ENCODE peak calls at places on chromosomes 4 and X, in eight cellular contexts. K is ascending aorta, Q is cardiac muscle cell, B is left ventricle myocardium inferior, Z is heart right ventricle, W is tibial artery, S is adrenal gland, E is transverse colon. O is an unnamed sample. For H3K4me1, the result is how much of the 10 kb centered on the place peaks cover.

GRCh38 chr4:53702334-53703266 is 111.3 kb upstream of the LNX1 start:
- DNase-seq in E (peak), Q (peak), K (no peak), W (peak), S (peak), B (peak), Z (peak), O (no peak)

GRCh38 chr4:54230479-54231418 is 1.7 kb downstream of the PDGFRA start:
- DNase-seq in K (no peak), S (no peak), W (peak), E (no peak), Q (peak), B (peak), Z (peak), O (no peak)

GRCh38 chrX:151680805-151681204 is 14.5 kb upstream of the PRRG3 start:
- DNase-seq in Z (no peak), Q (peak), B (no peak), K (no peak), S (peak), E (peak), W (no peak), O (peak)

GRCh38 chr4:72604324-72604723 is 35.3 kb upstream of the ADAMTS3 start:
- DNase-seq in Z (no peak), W (no peak), E (no peak), Q (peak), B (no peak), K (no peak), S (no peak), O (no peak)

GRCh38 chr4:132557660-132558059 is 591.4 kb upstream of the PCDH10 start:
- DNase-seq in Z (no peak), E (no peak), B (no peak), K (no peak), Q (no peak), W (no peak), S (no peak), O (no peak)

GRCh38 chrX:129581904-129582303 is 41.8 kb downstream of the OCRL start:
- DNase-seq in K (no peak), E (no peak), Q (no peak), W (no peak), Z (no peak), B (no peak), S (no peak), O (no peak)

GRCh38 chr4:77636902-77637301 is 31.3 kb downstream of the CXCL13 start:
- DNase-seq in Q (peak), B (no peak), W (no peak), K (no peak), Z (no peak), E (peak), S (no peak), O (no peak)

GRCh38 chr4:158624889-158625478 is 46.7 kb downstream of the C4orf46 start:
- DNase-seq in W (no peak), E (no peak), Z (no peak), B (no peak), K (no peak), Q (peak), S (no peak), O (no peak)

GRCh38 chr4:138869631-138870030 is 145.9 kb upstream of the NOCT start:
- DNase-seq in S (no peak), K (no peak), E (no peak), B (peak), W (no peak), Z (no peak), Q (no peak), O (no peak)

GRCh38 chrX:48626401-48627298 is 29.4 kb downstream of the WDR13 start:
- DNase-seq in K (no peak), Z (no peak), Q (no peak), W (no peak), E (no peak), S (no peak), B (no peak), O (no peak)

GRCh38 chrX:68112321-68112720 is 321.0 kb downstream of the OPHN1 start:
- DNase-seq in B (no peak), Q (peak), K (no peak), Z (no peak), S (no peak), W (no peak), E (no peak), O (no peak)

GRCh38 chrX:132708529-132708928 is 219.7 kb upstream of the MBNL3 start:
- DNase-seq in Z (no peak), Q (no peak), W (no peak), K (no peak), S (no peak), E (no peak), B (no peak), O (no peak)

GRCh38 chr4:152586668-152587067 is 50.8 kb upstream of the FBXW7 start:
- DNase-seq in S (no peak), E (no peak), Q (no peak), W (no peak), Z (no peak), K (no peak), B (no peak), O (no peak)

GRCh38 chr4:147793569-147793968 is 61.7 kb downstream of the ARHGAP10 start:
- DNase-seq in K (no peak), Z (no peak), S (no peak), E (no peak), B (no peak), Q (no peak), W (no peak), O (no peak)

GRCh38 chr4:42104521-42104920 is 47.9 kb downstream of the BEND4 start:
- DNase-seq in Z (no peak), Q (peak), E (no peak), S (no peak), K (no peak), W (no peak), B (no peak), O (no peak)

GRCh38 chr4:87211249-87211952 is 9.0 kb downstream of the KLHL8 start:
- DNase-seq in B (no peak), Z (no peak), W (no peak), Q (peak), E (no peak), S (no peak), K (no peak), O (no peak)

GRCh38 chrX:151984328-151984727 is 9.9 kb upstream of the GABRE start:
- DNase-seq in E (no peak), B (no peak), W (no peak), Z (no peak), K (no peak), S (peak), Q (peak), O (no peak)

GRCh38 chr4:26218677-26219181 is 102.1 kb upstream of the RBPJ start:
- DNase-seq in B (no peak), S (no peak), Z (no peak), Q (no peak), K (no peak), E (no peak), W (no peak), O (no peak)

GRCh38 chr4:185305979-185306442 is 89.7 kb downstream of the LRP2BP start:
- DNase-seq in Q (peak), S (no peak), Z (no peak), K (no peak), E (no peak), B (no peak), W (no peak), O (no peak)

GRCh38 chr4:10480616-10481015 is 23.4 kb upstream of the ZNF518B start:
- DNase-seq in E (no peak), S (no peak), K (no peak), Q (no peak), Z (no peak), B (no peak), W (no peak), O (no peak)

GRCh38 chr4:83716874-83717273 is 181.0 kb downstream of the GPAT3 start:
- DNase-seq in Z (no peak), B (no peak), S (no peak), Q (peak), K (no peak), W (no peak), E (no peak), O (no peak)
- H3K4me1 ChIP-seq in Z (under half), B (under half), S (under half), Q (under half), K (under half), W (under half), E (under half), O (under half)

GRCh38 chr4:112029642-112030235 is 115.5 kb upstream of the FAM241A start:
- DNase-seq in B (no peak), S (no peak), K (no peak), Z (no peak), W (no peak), E (no peak), Q (no peak), O (no peak)

GRCh38 chr4:112036881-112037280 is 108.4 kb upstream of the FAM241A start:
- DNase-seq in S (no peak), W (no peak), E (no peak), K (no peak), Z (no peak), Q (no peak), B (no peak), O (no peak)

DNA sequence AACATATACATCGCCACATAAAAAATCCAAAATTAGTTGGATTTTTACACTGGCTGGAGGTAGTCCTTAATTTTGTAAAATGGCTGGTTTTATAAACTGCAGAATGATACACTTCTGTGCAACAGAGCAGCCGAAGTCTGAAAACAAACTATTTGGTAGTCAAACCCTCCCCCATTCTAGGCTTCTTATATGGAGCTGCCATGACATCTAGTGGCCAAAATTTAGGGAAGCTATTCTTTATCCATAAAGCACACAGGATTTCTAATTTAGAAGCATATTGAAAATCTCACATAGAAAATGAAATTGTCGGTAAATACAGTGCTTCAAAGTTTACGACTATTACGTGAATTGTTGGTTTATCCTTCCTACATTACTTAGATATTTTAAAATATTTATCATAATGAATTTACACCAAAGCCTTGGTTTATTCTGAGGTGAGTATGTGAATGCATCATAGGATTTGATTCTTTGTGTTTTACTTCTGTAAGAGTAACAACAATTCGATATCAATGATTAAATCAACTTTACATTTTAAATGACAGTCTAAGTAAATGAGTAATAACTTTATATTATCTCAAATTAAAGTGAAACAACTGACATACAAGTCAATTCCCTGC is 113.4 kb upstream of the FAM241A start:
- DNase-seq in K (no peak), Q (peak), Z (no peak), B (no peak), S (no peak), E (peak), W (no peak), O (no peak)
- TF ChIP-seq CTCF in K (peak), Q (peak), Z (peak), B (peak), S (peak), E (peak), W (peak), O (peak)

DNA sequence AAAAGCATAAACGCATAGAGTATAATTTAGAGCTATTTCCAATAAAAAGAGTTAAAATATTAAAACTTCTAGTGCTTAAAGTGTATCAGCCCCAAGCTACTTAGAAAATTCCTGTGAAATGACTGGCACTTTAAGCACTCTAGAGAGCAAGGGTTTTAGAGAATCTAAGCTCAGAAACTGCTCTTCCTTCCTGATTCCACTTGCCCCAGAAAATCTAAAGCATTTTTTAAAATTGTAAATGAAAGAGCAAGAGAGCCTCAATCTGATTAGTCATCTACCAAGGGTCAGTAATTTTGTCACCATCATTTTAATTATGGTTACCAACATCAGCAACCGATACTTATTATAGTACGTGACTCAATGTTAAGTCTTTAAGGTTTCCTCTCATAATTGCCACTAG is 25.0 kb downstream of the CTPS2 start:
- DNase-seq in S (no peak), B (no peak), K (no peak), Q (no peak), Z (no peak), E (no peak), W (no peak), O (no peak)
- H3K4me1 ChIP-seq in S (under half), B (under half), K (under half), Q (under half), Z (under half), E (under half), W (under half), O (under half)

DNA sequence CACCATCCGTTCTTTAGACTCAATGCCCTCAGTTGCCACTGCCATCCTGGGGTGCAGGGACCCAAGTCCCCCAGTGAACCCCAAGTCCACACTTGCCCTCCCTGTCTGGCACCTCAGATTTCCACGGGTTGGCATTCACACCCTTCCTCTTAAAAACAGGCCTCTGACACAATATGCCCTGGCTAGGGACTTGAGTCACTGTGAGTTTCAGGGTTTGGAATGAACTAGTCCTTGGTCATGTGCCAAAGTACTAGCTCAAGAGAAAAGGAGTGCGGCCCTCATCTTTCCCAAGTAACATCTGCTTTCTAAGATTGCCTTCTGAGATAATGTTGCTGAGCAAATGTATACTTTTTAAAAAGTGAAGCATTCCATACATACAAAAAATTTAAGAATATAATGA is 134.0 kb downstream of the MID1 start:
- DNase-seq in K (no peak), E (no peak), B (no peak), Q (peak), W (no peak), Z (no peak), S (no peak), O (no peak)
- TF ChIP-seq CTCF in K (no peak), E (no peak), B (no peak), Q (no peak), W (no peak), Z (no peak), S (no peak), O (no peak)

GRCh38 chrX:38282044-38282443 is 45.3 kb downstream of the RPGR start:
- DNase-seq in Z (peak), E (no peak), W (no peak), K (no peak), Q (peak), S (no peak), B (peak), O (no peak)

GRCh38 chrX:38277802-38278201 is 49.5 kb downstream of the RPGR start:
- DNase-seq in B (no peak), K (no peak), Q (no peak), E (no peak), S (no peak), W (no peak), Z (no peak), O (no peak)

GRCh38 chrX:38277136-38277535 is 50.2 kb downstream of the RPGR start:
- DNase-seq in S (no peak), B (no peak), Q (no peak), E (no peak), K (no peak), Z (no peak), W (no peak), O (no peak)

GRCh38 chrX:38278682-38279081 is 48.6 kb downstream of the RPGR start:
- DNase-seq in K (no peak), B (no peak), W (no peak), Z (no peak), S (no peak), Q (no peak), E (no peak), O (no peak)

DNA sequence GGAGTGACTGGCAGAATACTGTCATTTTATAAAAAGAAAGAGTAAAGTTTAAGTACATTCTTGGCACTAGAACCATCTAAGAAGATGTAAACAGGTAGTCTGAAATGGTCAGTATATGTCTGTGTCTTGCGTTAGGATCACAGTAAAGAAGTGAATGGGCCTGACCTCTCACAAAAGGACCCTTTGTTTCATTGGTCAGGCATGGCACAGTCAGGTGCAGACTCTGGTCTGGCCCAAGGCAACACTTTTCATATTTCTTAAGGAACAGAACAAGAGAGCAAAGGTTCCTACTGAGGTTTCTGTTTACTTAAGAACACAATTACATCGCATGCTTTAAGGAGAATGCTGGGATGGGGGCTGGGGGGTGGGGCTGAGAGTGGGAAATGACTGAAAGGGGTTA is 48.1 kb downstream of the RPGR start:
- DNase-seq in Z (no peak), K (no peak), B (no peak), Q (no peak), E (no peak), W (no peak), S (no peak), O (no peak)
- H3K4me1 ChIP-seq in Z (under half), K (under half), B (under half), Q (under half), E (under half), W (under half), S (under half), O (under half)

DNA sequence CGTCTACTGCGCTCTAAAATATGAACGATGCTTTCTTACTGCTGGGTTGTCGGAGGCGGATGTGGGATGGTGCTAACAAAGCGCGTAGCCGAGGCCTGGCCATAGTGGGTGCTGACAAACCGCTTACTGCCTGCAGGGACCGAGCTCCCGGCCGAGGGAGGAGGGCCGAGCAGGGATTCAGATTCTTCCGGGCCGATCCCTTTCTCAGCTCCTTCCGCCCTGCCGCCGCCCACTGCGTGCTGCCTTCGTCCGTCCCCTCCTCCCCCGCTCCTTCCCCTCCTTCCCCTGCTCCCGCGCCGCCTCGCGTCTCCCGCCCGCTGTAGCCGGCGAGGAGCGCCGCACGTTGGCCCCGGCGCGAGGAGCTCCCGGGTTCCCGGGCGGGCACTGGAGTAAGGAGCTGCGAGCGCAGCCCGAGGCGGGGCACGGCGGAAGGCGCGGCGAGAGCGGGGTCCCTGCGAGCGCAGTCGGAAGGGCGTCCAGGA is at the start of gene STK32B:
- DNase-seq in W (peak), Z (peak), Q (peak), K (no peak), S (peak), B (peak), E (peak), O (peak)
- TF ChIP-seq CTCF in W (no peak), Z (no peak), Q (no peak), K (no peak), S (no peak), B (no peak), E (no peak), O (peak)

DNA sequence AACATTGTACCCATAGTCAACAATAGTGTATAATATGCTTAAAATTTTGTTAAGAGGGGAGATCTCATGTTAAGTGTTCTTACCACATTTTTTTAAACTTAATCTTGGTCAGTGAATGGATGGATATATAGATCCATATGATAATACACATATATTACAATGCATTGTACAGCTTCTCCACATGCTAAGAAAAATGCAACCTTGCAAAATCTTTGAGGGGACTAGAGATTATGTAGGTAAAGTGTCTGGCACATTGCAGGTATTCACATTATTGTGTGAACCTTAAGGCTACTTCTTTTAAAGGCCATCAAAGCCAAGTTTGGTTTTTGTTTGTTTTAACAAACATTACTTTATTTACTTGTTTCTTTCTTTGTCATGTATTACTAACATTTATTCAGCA is 10.4 kb upstream of the GPC3 start:
- DNase-seq in S (no peak), W (no peak), K (no peak), Q (no peak), E (no peak), B (no peak), Z (no peak), O (no peak)
- H3K4me1 ChIP-seq in S (under half), W (under half), K (under half), Q (under half), E (under half), B (under half), Z (under half), O (under half)

DNA sequence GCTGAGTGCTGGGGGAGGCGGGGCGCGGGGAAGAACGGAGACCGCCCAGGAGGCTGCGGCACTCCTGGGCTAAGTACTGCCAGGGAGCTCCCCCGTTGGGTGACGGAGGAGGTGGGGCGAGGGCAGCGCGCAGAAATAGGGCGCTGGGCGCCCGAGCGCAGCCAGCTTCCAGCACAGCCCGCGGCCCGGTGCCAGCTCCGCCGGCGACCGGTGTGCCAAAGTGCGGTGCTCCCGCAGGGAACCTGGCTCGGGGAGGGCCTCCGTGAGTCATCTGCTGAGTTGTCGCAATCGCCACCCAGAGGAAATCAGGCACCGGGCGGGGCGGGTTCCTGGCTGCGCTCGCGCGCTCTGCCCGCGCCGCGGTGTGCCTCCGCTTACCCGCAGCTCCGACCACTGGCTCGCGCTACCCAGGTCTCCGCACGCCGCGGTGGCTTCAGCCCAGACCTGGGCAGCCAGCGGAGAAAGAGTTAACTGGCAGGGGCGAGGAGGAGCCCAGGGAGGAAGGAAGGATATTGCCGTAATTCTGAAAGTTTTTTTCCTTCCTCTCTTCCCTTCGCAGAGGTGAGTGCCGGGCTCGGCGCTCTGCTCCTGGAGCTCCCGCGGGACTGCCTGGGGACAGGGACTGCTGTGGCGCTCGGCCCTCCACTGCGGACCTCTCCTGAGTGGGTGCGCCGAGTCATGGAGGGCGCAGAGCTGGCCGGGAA is at the start of gene GPAT3:
- DNase-seq in S (peak), B (peak), E (peak), K (peak), Q (peak), W (peak), Z (peak), O (no peak)
- TF ChIP-seq CTCF in S (no peak), B (no peak), E (no peak), K (no peak), Q (no peak), W (no peak), Z (no peak), O (no peak)

O was measured in DND-41.